ENCODE peak calls at places on chromosomes 2 and 18, in ten cellular contexts. N is fibroblast of lung, S is brain microvascular endothelial cell, B is endothelial cell, O is CD14-positive monocyte, C is cardiac fibroblast, W is GM12865, D is cardiac muscle cell, V is fibroblast of the aortic adventitia, Q is IMR-90. M is an unnamed sample.

GRCh38 chr2:64548795-64549194 is 24.7 kb downstream of the AFTPH start:
- DNase-seq in N (no peak), S (no peak), B (no peak), O (no peak), C (no peak), W (no peak), D (no peak), V (no peak), Q (no peak), M (no peak)

GRCh38 chr2:21067863-21068537 is 24.1 kb upstream of the APOB start:
- DNase-seq in N (no peak), S (no peak), B (no peak), O (no peak), C (no peak), W (no peak), D (no peak), V (no peak), Q (no peak), M (no peak)

GRCh38 chr18:48290162-48290926 is 118.8 kb downstream of the ZBTB7C start:
- DNase-seq in N (no peak), S (no peak), B (no peak), O (no peak), C (no peak), W (no peak), D (no peak), V (no peak), Q (no peak), M (peak; percentile 70)

GRCh38 chr2:45382744-45383143 is 228.3 kb downstream of the SRBD1 start:
- DNase-seq in N (peak; percentile 57), S (peak; percentile 71), B (no peak), O (no peak), C (peak; percentile 81), W (no peak), D (no peak), V (peak; percentile 71), Q (peak; percentile 65), M (no peak)

GRCh38 chr2:112187805-112188596 is 49.8 kb downstream of the FBLN7 start:
- DNase-seq in N (no peak), S (no peak), B (no peak), O (no peak), C (peak; percentile 18), W (peak; percentile 26), D (no peak), V (no peak), Q (no peak), M (peak; percentile 25)

GRCh38 chr2:239268082-239268481 is 132.7 kb downstream of the HDAC4 start:
- DNase-seq in N (no peak), S (no peak), B (no peak), O (no peak), C (no peak), W (no peak), D (no peak), V (no peak), Q (no peak), M (no peak)

GRCh38 chr2:200787351-200788128 is 24.2 kb upstream of the BZW1 start:
- DNase-seq in N (peak; percentile 98), S (peak; percentile 96), B (no peak), O (no peak), C (peak; percentile 93), W (no peak), D (no peak), V (peak; percentile 97), Q (peak; percentile 98), M (no peak)

GRCh38 chr2:128187032-128187654 is 96.1 kb downstream of the UGGT1 start:
- DNase-seq in N (peak; percentile 82), S (peak; percentile 43), B (no peak), O (no peak), C (peak; percentile 85), W (no peak), D (no peak), V (peak; percentile 90), Q (peak; percentile 83), M (no peak)

GRCh38 chr2:152120430-152120829 is 21.6 kb upstream of the CACNB4 start:
- DNase-seq in N (no peak), S (no peak), B (no peak), O (no peak), C (no peak), W (no peak), D (no peak), V (no peak), Q (no peak), M (no peak)

GRCh38 chr2:33526132-33526531 is 49.7 kb downstream of the RASGRP3 start:
- DNase-seq in N (no peak), S (no peak), B (no peak), O (no peak), C (peak; percentile 33), W (no peak), D (no peak), V (peak; percentile 55), Q (peak; percentile 43), M (no peak)

GRCh38 chr2:173232956-173233744 is 121.5 kb upstream of the CDCA7 start:
- DNase-seq in N (no peak), S (peak; percentile 67), B (no peak), O (no peak), C (peak; percentile 13), W (no peak), D (no peak), V (peak; percentile 5), Q (peak; percentile 26), M (no peak)

GRCh38 chr2:215535125-215535668 is 99.3 kb upstream of the FN1 start:
- DNase-seq in N (peak; percentile 42), S (no peak), B (no peak), O (no peak), C (no peak), W (no peak), D (no peak), V (peak; percentile 40), Q (no peak), M (no peak)

DNA sequence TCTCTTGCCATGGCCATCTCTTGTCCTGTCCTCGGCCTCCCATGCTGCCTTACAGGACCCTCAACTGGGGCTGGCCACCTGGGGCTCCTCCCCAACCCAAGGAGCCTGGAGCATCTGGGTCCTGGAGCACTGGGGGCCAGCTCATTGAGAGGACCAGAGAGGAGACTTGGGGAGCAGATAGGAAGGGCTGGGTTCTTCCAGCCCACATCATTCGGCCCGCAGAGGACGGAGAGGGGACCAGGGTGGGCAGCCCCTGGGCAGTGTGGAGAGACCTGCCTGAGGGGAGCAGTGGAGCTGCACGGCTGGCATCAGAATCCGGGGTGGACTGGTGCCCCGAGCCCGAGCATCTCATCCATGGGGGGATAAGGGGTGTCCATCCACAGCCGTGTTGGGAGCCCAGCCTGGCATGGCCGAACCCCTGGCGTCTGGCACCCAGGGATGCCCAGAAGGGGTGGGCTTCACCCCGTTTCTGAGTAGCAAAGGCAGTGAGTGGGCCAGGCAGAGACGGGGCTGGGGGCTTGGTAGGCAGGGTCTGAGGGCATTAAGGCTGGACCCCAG is 11.2 kb downstream of the GPC1 start:
- DNase-seq in N (no peak), S (no peak), B (no peak), O (no peak), C (no peak), W (no peak), D (no peak), V (no peak), Q (no peak), M (no peak)
- TF ChIP-seq CTCF in N (no peak), S (no peak), B (no peak), O (no peak), C (no peak), W (no peak), D (no peak), V (no peak), Q (no peak), M (no peak)

DNA sequence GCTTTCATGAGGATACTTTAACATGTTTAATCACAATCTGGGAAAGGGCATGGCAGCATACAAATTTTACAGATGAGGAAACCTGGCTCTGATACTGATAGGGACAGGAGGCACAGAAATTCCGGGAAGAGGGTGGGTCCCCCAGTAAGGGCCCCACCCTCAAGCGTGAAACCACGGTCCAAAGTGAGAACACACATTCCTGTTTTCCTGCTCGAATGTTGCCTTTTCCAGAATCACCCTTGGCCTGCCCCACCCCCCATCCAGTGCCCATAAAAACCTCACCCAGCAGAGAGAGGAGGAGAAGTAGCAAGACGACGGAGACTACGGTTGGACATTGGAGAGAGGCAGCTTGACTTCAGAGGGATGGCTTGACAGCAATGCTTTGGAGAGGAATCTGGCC is 98.2 kb downstream of the HIBCH start:
- DNase-seq in N (no peak), S (no peak), B (no peak), O (no peak), C (no peak), W (no peak), D (no peak), V (peak; percentile 11), Q (no peak), M (no peak)
- TF ChIP-seq CTCF in N (no peak), S (no peak), B (no peak), O (no peak), C (no peak), W (no peak), D (no peak), V (no peak), Q (no peak), M (no peak)

GRCh38 chr2:60157283-60157682 is 396.2 kb downstream of the BCL11A start:
- DNase-seq in N (no peak), S (no peak), B (no peak), O (no peak), C (no peak), W (no peak), D (no peak), V (no peak), Q (no peak), M (no peak)

GRCh38 chr2:60148717-60149116 is 404.7 kb downstream of the BCL11A start:
- DNase-seq in N (no peak), S (no peak), B (no peak), O (no peak), C (no peak), W (peak; percentile 39), D (no peak), V (no peak), Q (no peak), M (no peak)

GRCh38 chr2:60158262-60158661 is 395.2 kb downstream of the BCL11A start:
- DNase-seq in N (no peak), S (no peak), B (no peak), O (no peak), C (no peak), W (peak; percentile 57), D (no peak), V (no peak), Q (no peak), M (no peak)

GRCh38 chr2:60149151-60149550 is 404.3 kb downstream of the BCL11A start:
- DNase-seq in N (no peak), S (no peak), B (no peak), O (no peak), C (no peak), W (no peak), D (no peak), V (no peak), Q (no peak), M (no peak)

GRCh38 chr2:60152226-60152833 is 401.1 kb downstream of the BCL11A start:
- DNase-seq in N (peak; percentile 11), S (peak; percentile 27), B (no peak), O (no peak), C (no peak), W (peak; percentile 61), D (no peak), V (peak; percentile 3), Q (peak; percentile 12), M (no peak)
- TF ChIP-seq CTCF in N (peak; percentile 71), S (peak; percentile 60), B (peak; percentile 96), O (peak; percentile 95), C (peak; percentile 80), W (peak; percentile 71), D (peak; percentile 53), V (peak; percentile 66), Q (peak; percentile 46), M (peak; percentile 43)

DNA sequence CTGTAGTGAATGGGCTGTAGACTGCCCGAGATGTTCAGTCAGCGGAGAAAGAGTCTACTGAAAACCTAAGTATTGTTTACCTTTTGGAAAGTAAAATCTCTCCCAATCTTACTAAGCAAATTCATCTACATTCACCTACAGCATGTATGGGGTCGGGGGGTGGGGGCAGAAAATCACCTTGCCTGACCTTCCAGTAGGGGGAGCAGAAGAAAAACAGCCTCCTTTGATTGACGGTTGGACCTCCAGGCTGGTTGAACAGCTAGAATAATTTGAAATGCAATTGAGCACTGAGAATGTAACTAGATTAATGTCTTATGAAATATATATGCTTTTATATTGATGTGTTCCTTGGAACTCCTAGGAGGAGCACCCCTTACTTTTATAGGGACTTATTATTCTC is 10.0 kb downstream of the LRATD1 start:
- DNase-seq in N (no peak), S (no peak), B (no peak), O (no peak), C (no peak), W (peak; percentile 24), D (no peak), V (no peak), Q (no peak), M (no peak)
- TF ChIP-seq CTCF in N (no peak), S (no peak), B (peak; percentile 42), O (no peak), C (no peak), W (peak; percentile 27), D (no peak), V (no peak), Q (no peak), M (no peak)